ENCODE peak calls at places on chromosomes 5 and 9, in six cellular contexts. K, C, F, B, V and X are unnamed samples.
A peak's percentile ranks its signal among the peaks of the same experiment; 100 is the strongest.

GRCh38 chr5:44729536-44729935 is 79.2 kb upstream of the MRPS30 start:
- DNase-seq in K (no peak), C (no peak), F (no peak), B (no peak), V (no peak), X (no peak)

GRCh38 chr5:178388381-178389030 is 155.9 kb upstream of the PHYKPL start:
- DNase-seq in K (no peak), C (peak; percentile 18), F (no peak), B (no peak), V (no peak), X (peak; percentile 14)

GRCh38 chr5:179759961-179760541 is 27.4 kb downstream of the MAML1 start:
- DNase-seq in K (no peak), C (no peak), F (no peak), B (peak; percentile 42), V (no peak), X (no peak)

GRCh38 chr5:56357426-56357825 is 124.3 kb upstream of the ANKRD55 start:
- DNase-seq in K (no peak), C (no peak), F (no peak), B (no peak), V (peak; percentile 15), X (no peak)

GRCh38 chr9:76996700-76997099 is 22.8 kb upstream of the FOXB2 start:
- DNase-seq in K (no peak), C (peak; percentile 21), F (peak; percentile 18), B (peak; percentile 25), V (peak; percentile 81), X (peak; percentile 64)

GRCh38 chr5:73282383-73282782 is 109.4 kb downstream of the TMEM174 start:
- DNase-seq in K (no peak), C (no peak), F (no peak), B (no peak), V (no peak), X (no peak)

GRCh38 chr9:117903453-117903852 is 199.2 kb downstream of the TLR4 start:
- DNase-seq in K (no peak), C (no peak), F (no peak), B (no peak), V (no peak), X (no peak)

GRCh38 chr5:125463441-125464092 is 717.1 kb upstream of the ZNF608 start:
- DNase-seq in K (no peak), C (peak; percentile 4), F (no peak), B (no peak), V (no peak), X (no peak)

GRCh38 chr9:93126825-93127368 is 7.2 kb downstream of the NINJ1 start:
- DNase-seq in K (no peak), C (no peak), F (no peak), B (no peak), V (peak; percentile 32), X (no peak)

GRCh38 chr5:15748266-15748665 is 248.3 kb downstream of the FBXL7 start:
- DNase-seq in K (no peak), C (no peak), F (no peak), B (no peak), V (no peak), X (no peak)
- H3K4me3 ChIP-seq in K (no peak overlapping the region), C (no peak overlapping the region), F (no peak overlapping the region), B (no peak overlapping the region), V (no peak overlapping the region), X (no peak overlapping the region)

GRCh38 chr9:136235171-136235570 is 10.4 kb downstream of the QSOX2 start:
- DNase-seq in K (no peak), C (no peak), F (no peak), B (no peak), V (no peak), X (no peak)

GRCh38 chr9:136233868-136234267 is 11.7 kb downstream of the QSOX2 start:
- DNase-seq in K (no peak), C (no peak), F (no peak), B (no peak), V (no peak), X (no peak)

GRCh38 chr9:136235709-136236455 is 9.7 kb downstream of the QSOX2 start:
- DNase-seq in K (no peak), C (no peak), F (no peak), B (no peak), V (no peak), X (no peak)

GRCh38 chr9:136232964-136233363 is 12.6 kb downstream of the QSOX2 start:
- DNase-seq in K (no peak), C (no peak), F (no peak), B (no peak), V (no peak), X (no peak)

GRCh38 chr9:136234597-136234996 is 11.0 kb downstream of the QSOX2 start:
- DNase-seq in K (no peak), C (no peak), F (no peak), B (no peak), V (no peak), X (no peak)
- H4K20me1 ChIP-seq in K (peaks cover 75% of the 10 kb centered on the region), C (peaks cover 30% of the 10 kb centered on the region), F (no peaks in the 10 kb centered on the region), B (peaks cover 44% of the 10 kb centered on the region), V (peaks cover 35% of the 10 kb centered on the region), X (peaks cover 78% of the 10 kb centered on the region)

GRCh38 chr9:70257512-70257911 is 1.3 kb upstream of the SMC5 start:
- DNase-seq in K (no peak), C (no peak), F (no peak), B (peak; percentile 34), V (no peak), X (no peak)

GRCh38 chr9:70258692-70259511 is at the start of gene SMC5:
- DNase-seq in K (peak; percentile 89), C (peak; percentile 92), F (peak; percentile 82), B (peak; percentile 90), V (peak; percentile 83), X (peak; percentile 96)

GRCh38 chr9:70257991-70258691 is 637 bp upstream of the SMC5 start:
- DNase-seq in K (peak; percentile 32), C (peak; percentile 48), F (no peak), B (peak; percentile 32), V (peak; percentile 70), X (peak; percentile 61)

GRCh38 chr9:70256123-70256551 is 2.6 kb upstream of the SMC5 start:
- DNase-seq in K (no peak), C (peak; percentile 89), F (peak; percentile 79), B (peak; percentile 75), V (no peak), X (no peak)

GRCh38 chr9:70255521-70255920 is 3.3 kb upstream of the SMC5 start:
- DNase-seq in K (no peak), C (peak; percentile 45), F (peak; percentile 30), B (no peak), V (no peak), X (peak; percentile 32)
- H3K4me3 ChIP-seq in K (no peak overlapping the region), C (peak overlapping the region; percentile 26), F (peak overlapping the region; percentile 97), B (peak overlapping the region; percentile 20), V (no peak overlapping the region), X (no peak overlapping the region)

DNA sequence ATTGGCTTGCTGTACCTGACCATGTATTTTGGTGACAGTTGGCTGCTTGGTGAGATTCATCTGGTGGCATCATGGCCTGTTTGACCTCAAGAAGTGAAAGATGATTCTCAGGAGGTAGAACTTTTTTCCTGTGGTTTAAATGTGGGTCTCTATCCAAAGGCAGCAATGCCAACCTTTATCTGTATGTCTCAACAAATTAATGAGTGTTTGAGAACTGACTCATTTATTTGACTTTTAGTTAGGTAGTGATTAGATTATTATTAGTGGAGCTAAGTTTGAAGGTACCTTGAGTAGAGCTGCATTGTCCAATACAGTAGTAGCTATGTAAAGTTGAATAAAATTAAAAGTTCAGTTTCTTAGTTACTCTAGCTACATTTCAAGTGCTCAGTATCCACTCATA is 48.2 kb downstream of the TLE4 start:
- DNase-seq in K (no peak), C (no peak), F (peak; percentile 33), B (no peak), V (no peak), X (no peak)
- H4K20me1 ChIP-seq in K (peaks cover 3% of the 10 kb centered on the region), C (peaks cover 7% of the 10 kb centered on the region), F (no peaks in the 10 kb centered on the region), B (no peaks in the 10 kb centered on the region), V (peaks cover 12% of the 10 kb centered on the region), X (no peaks in the 10 kb centered on the region)

GRCh38 chr9:34796924-34797323 is 87.0 kb upstream of the CCL21 start:
- DNase-seq in K (no peak), C (no peak), F (no peak), B (peak; percentile 1), V (peak; percentile 66), X (no peak)
- H3K4me3 ChIP-seq in K (no peak overlapping the region), C (no peak overlapping the region), F (no peak overlapping the region), B (no peak overlapping the region), V (peak overlapping the region; percentile 22), X (no peak overlapping the region)